ENCODE peak calls at places on chromosome 22, in eight cellular contexts. Z is ELR; U is effector memory CD8-positive, alpha-beta T cell; N is stimulated activated CD4-positive, alpha-beta T cell treated with anti-CD3 and anti-CD28 coated beads, Interleukin-1b, Interleukin-23, amount 100 ng/mL, for 24 hours; W is CD8-positive, alpha-beta T cell; L is CD4-positive, alpha-beta memory T cell; O is aorta; A is posterior vena cava. I is an unnamed sample.

GRCh38 chr22:48299124-48299523 is 1528.5 kb downstream of the BRD1 start:
- DNase-seq in L (no peak), A (no peak), Z (no peak), N (no peak), O (no peak), W (no peak), U (no peak), I (no peak)

GRCh38 chr22:42719656-42720262 is 911 bp downstream of the A4GALT start:
- DNase-seq in O (no peak), W (no peak), Z (peak), U (no peak), L (no peak), N (no peak), A (no peak), I (no peak)

GRCh38 chr22:36910461-36910860 is 3.0 kb upstream of the CSF2RB start:
- DNase-seq in L (no peak), A (no peak), U (no peak), W (no peak), Z (no peak), N (no peak), O (no peak), I (peak)

GRCh38 chr22:41561335-41561734 is 525 bp downstream of the CSDC2 start:
- DNase-seq in O (no peak), Z (no peak), L (no peak), N (no peak), A (no peak), W (no peak), U (no peak), I (no peak)

GRCh38 chr22:28229566-28230483 is 310.8 kb upstream of the PITPNB start:
- DNase-seq in L (no peak), Z (peak), O (no peak), N (no peak), A (no peak), U (no peak), W (no peak), I (no peak)

GRCh38 chr22:20026996-20027601 is 6.2 kb downstream of the TANGO2 start:
- DNase-seq in L (no peak), A (peak), Z (no peak), U (no peak), N (no peak), O (no peak), W (no peak), I (no peak)

GRCh38 chr22:29587938-29588699 is 7.2 kb upstream of the NIPSNAP1 start:
- DNase-seq in L (no peak), U (no peak), W (no peak), A (peak), O (no peak), N (no peak), Z (peak), I (peak)

GRCh38 chr22:27372969-27373670 is 428.4 kb downstream of the MN1 start:
- DNase-seq in U (no peak), A (no peak), W (no peak), O (no peak), L (no peak), N (no peak), Z (no peak), I (peak)

GRCh38 chr22:25174888-25175411 is 24.7 kb upstream of the CRYBB3 start:
- DNase-seq in U (no peak), O (no peak), N (no peak), L (no peak), W (no peak), Z (no peak), A (no peak), I (no peak)

GRCh38 chr22:32801436-32802290 is at the start of gene TIMP3:
- DNase-seq in L (no peak), A (peak), O (peak), N (no peak), W (no peak), Z (peak), U (no peak), I (no peak)

GRCh38 chr22:48921411-48921903 is 906.2 kb downstream of the BRD1 start:
- DNase-seq in O (no peak), A (no peak), Z (no peak), U (no peak), N (no peak), W (no peak), L (no peak), I (no peak)

I was measured in PC-3.